ENCODE peak calls at places on chromosomes 3 and 15, in eight cellular contexts. S is right atrium auricular region, P is BE2C, O is lung, Z is HEK293T, H is T-helper 17 cell, W is stomach, M is progenitor cell of endocrine pancreas. K is an unnamed sample.

GRCh38 chr3:149810846-149811245 is 2.2 kb upstream of the RNF13 start:
- DNase-seq in S (no peak), P (no peak), O (no peak), Z (no peak), H (no peak), W (no peak), M (no peak), K (no peak)

GRCh38 chr15:40647523-40647922 is 47.5 kb upstream of the RAD51 start:
- DNase-seq in S (no peak), P (no peak), O (no peak), Z (no peak), H (no peak), W (no peak), M (no peak), K (no peak)

GRCh38 chr3:151168269-151169094 is 34.5 kb downstream of the GPR171 start:
- DNase-seq in S (peak; percentile 69), P (peak; percentile 86), O (peak; percentile 85), Z (peak; percentile 70), H (peak; percentile 63), W (peak; percentile 84), M (peak; percentile 54), K (peak; percentile 71)

GRCh38 chr15:47565986-47566385 is 151.3 kb upstream of the SEMA6D start:
- DNase-seq in S (no peak), P (no peak), O (no peak), Z (no peak), H (no peak), W (no peak), M (no peak), K (no peak)

GRCh38 chr3:58098531-58098930 is 90.3 kb downstream of the FLNB start:
- DNase-seq in S (no peak), P (no peak), O (no peak), Z (no peak), H (no peak), W (no peak), M (no peak), K (no peak)

GRCh38 chr3:152318512-152318911 is 49.8 kb downstream of the MBNL1 start:
- DNase-seq in S (no peak), P (no peak), O (no peak), Z (no peak), H (no peak), W (no peak), M (no peak), K (no peak)

GRCh38 chr3:126373146-126373613 is 16.0 kb upstream of the KLF15 start:
- DNase-seq in S (no peak), P (no peak), O (no peak), Z (no peak), H (no peak), W (no peak), M (no peak), K (no peak)

GRCh38 chr3:71389191-71389590 is 194.3 kb downstream of the FOXP1 start:
- DNase-seq in S (no peak), P (no peak), O (no peak), Z (no peak), H (no peak), W (no peak), M (no peak), K (no peak)

GRCh38 chr15:58604455-58604923 is 145.0 kb downstream of the ADAM10 start:
- DNase-seq in S (no peak), P (no peak), O (no peak), Z (no peak), H (no peak), W (no peak), M (no peak), K (no peak)

GRCh38 chr15:95687056-95687455 is 643.4 kb upstream of the NR2F2 start:
- DNase-seq in S (no peak), P (no peak), O (no peak), Z (no peak), H (no peak), W (no peak), M (no peak), K (no peak)

GRCh38 chr3:77746892-77747291 is 707.0 kb downstream of the ROBO2 start:
- DNase-seq in S (no peak), P (no peak), O (no peak), Z (no peak), H (no peak), W (no peak), M (no peak), K (no peak)

GRCh38 chr15:33086500-33087141 is 107.9 kb downstream of the FMN1 start:
- DNase-seq in S (no peak), P (no peak), O (no peak), Z (peak; percentile 16), H (no peak), W (no peak), M (no peak), K (peak; percentile 65)

GRCh38 chr3:125602752-125603649 is 7.7 kb upstream of the OSBPL11 start:
- DNase-seq in S (no peak), P (peak; percentile 12), O (no peak), Z (no peak), H (no peak), W (no peak), M (no peak), K (peak; percentile 83)

GRCh38 chr15:57820119-57820518 is 113.6 kb downstream of the POLR2M start:
- DNase-seq in S (no peak), P (no peak), O (no peak), Z (no peak), H (no peak), W (no peak), M (no peak), K (peak; percentile 91)

GRCh38 chr3:84958495-84959469 is at the start of gene CADM2:
- DNase-seq in S (peak; percentile 90), P (peak; percentile 97), O (peak; percentile 87), Z (peak; percentile 89), H (peak; percentile 35), W (peak; percentile 88), M (peak; percentile 88), K (peak; percentile 76)

GRCh38 chr3:69562001-69562400 is 176.1 kb upstream of the FRMD4B start:
- DNase-seq in S (no peak), P (no peak), O (no peak), Z (no peak), H (no peak), W (no peak), M (no peak), K (no peak)

GRCh38 chr3:189839576-189839975 is 208.4 kb downstream of the TP63 start:
- DNase-seq in S (no peak), P (no peak), O (no peak), Z (no peak), H (no peak), W (no peak), M (no peak), K (no peak)

GRCh38 chr3:194755689-194756459 is 70.2 kb downstream of the FAM43A start:
- DNase-seq in S (no peak), P (no peak), O (no peak), Z (no peak), H (no peak), W (no peak), M (no peak), K (no peak)

GRCh38 chr3:126285369-126285768 is 71.8 kb downstream of the KLF15 start:
- DNase-seq in S (no peak), P (no peak), O (no peak), Z (no peak), H (no peak), W (no peak), M (no peak), K (no peak)

GRCh38 chr3:132445812-132446211 is 28.5 kb downstream of the DNAJC13 start:
- DNase-seq in S (no peak), P (no peak), O (no peak), Z (no peak), H (no peak), W (no peak), M (no peak), K (peak; percentile 77)

GRCh38 chr3:61668317-61668864 is 107.0 kb downstream of the PTPRG start:
- DNase-seq in S (no peak), P (no peak), O (no peak), Z (no peak), H (no peak), W (no peak), M (no peak), K (no peak)

GRCh38 chr3:172848910-172849309 is 98.4 kb downstream of the ECT2 start:
- DNase-seq in S (no peak), P (no peak), O (no peak), Z (no peak), H (no peak), W (no peak), M (no peak), K (peak; percentile 49)

GRCh38 chr3:53123953-53124352 is 6.3 kb downstream of the RFT1 start:
- DNase-seq in S (no peak), P (no peak), O (no peak), Z (no peak), H (no peak), W (no peak), M (no peak), K (no peak)

GRCh38 chr3:171508676-171509075 is 48.5 kb upstream of the TNIK start:
- DNase-seq in S (no peak), P (no peak), O (no peak), Z (no peak), H (no peak), W (no peak), M (no peak), K (no peak)

GRCh38 chr3:112132975-112133448 is at the start of gene GCSAM:
- DNase-seq in S (no peak), P (no peak), O (peak; percentile 31), Z (no peak), H (peak; percentile 54), W (no peak), M (no peak), K (no peak)

GRCh38 chr3:63961891-63962290 is 49.7 kb upstream of the SCAANT1 start:
- DNase-seq in S (no peak), P (no peak), O (no peak), Z (peak; percentile 46), H (no peak), W (no peak), M (no peak), K (peak; percentile 70)

GRCh38 chr15:78018968-78019644 is 58.4 kb downstream of the TBC1D2B start:
- DNase-seq in S (no peak), P (no peak), O (no peak), Z (no peak), H (no peak), W (no peak), M (no peak), K (no peak)

GRCh38 chr3:135106445-135106844 is 311.4 kb downstream of the EPHB1 start:
- DNase-seq in S (no peak), P (no peak), O (no peak), Z (peak; percentile 53), H (no peak), W (peak; percentile 60), M (peak; percentile 59), K (peak; percentile 10)

GRCh38 chr15:91192285-91193058 is 92.4 kb downstream of the SV2B start:
- DNase-seq in S (no peak), P (no peak), O (no peak), Z (no peak), H (no peak), W (no peak), M (no peak), K (no peak)

GRCh38 chr15:70427120-70427519 is 329.4 kb upstream of the TLE3 start:
- DNase-seq in S (no peak), P (no peak), O (no peak), Z (no peak), H (no peak), W (no peak), M (no peak), K (no peak)

GRCh38 chr3:72633101-72633500 is 215.1 kb downstream of the SHQ1 start:
- DNase-seq in S (no peak), P (no peak), O (no peak), Z (no peak), H (no peak), W (no peak), M (no peak), K (no peak)

GRCh38 chr3:190378240-190378891 is 9.6 kb upstream of the CLDN16 start:
- DNase-seq in S (no peak), P (no peak), O (no peak), Z (no peak), H (no peak), W (no peak), M (no peak), K (no peak)

GRCh38 chr15:70385711-70386110 is 288.0 kb upstream of the TLE3 start:
- DNase-seq in S (no peak), P (no peak), O (no peak), Z (no peak), H (no peak), W (no peak), M (no peak), K (no peak)

GRCh38 chr15:63369296-63369695 is 12.3 kb downstream of the CA12 start:
- DNase-seq in S (no peak), P (no peak), O (no peak), Z (no peak), H (no peak), W (no peak), M (no peak), K (no peak)